ENCODE peak calls at places on chromosomes 13 and 19, in nine cellular contexts. P is iris pigment epithelial cell; Y is GOT3; S is naive thymus-derived CD8-positive, alpha-beta T cell; I is left ventricle myocardium inferior; A is C1 segment of cervical spinal cord; G is left cardiac atrium; Q is body of pancreas; U is H54. B is an unnamed sample.

GRCh38 chr13:35479223-35479536 is 2.7 kb upstream of the MAB21L1 start:
- DNase-seq in A (no peak), P (peak), I (no peak), G (no peak), Y (no peak), Q (no peak), S (no peak), U (no peak), B (no peak)

GRCh38 chr19:34124828-34125227 is 47.5 kb upstream of the LSM14A start:
- DNase-seq in A (no peak), U (no peak), P (no peak), I (no peak), Y (no peak), G (no peak), S (no peak), Q (no peak), B (no peak)

GRCh38 chr13:40666905-40667621 is 622 bp upstream of the FOXO1 start:
- DNase-seq in P (no peak), S (peak), I (peak), A (peak), Y (no peak), G (peak), U (peak), Q (peak), B (peak)

GRCh38 chr19:38853214-38853613 is 3.4 kb upstream of the HNRNPL start:
- DNase-seq in G (no peak), P (no peak), A (no peak), S (no peak), I (no peak), Q (no peak), Y (no peak), U (no peak), B (no peak)

GRCh38 chr19:34220472-34221063 is 33.8 kb upstream of the GARRE1 start:
- DNase-seq in Q (peak), P (peak), G (peak), U (no peak), S (peak), Y (no peak), I (no peak), A (peak), B (no peak)

GRCh38 chr19:11833541-11833940 is 15.0 kb upstream of the ZNF439 start:
- DNase-seq in A (no peak), S (no peak), Q (no peak), Y (no peak), G (no peak), P (no peak), U (no peak), I (no peak), B (no peak)

GRCh38 chr13:60431108-60431700 is 34.2 kb downstream of the TDRD3 start:
- DNase-seq in Q (no peak), Y (no peak), G (no peak), S (peak), I (no peak), U (peak), P (peak), A (no peak), B (no peak)

GRCh38 chr19:5005096-5005495 is 36.2 kb downstream of the KDM4B start:
- DNase-seq in A (no peak), I (no peak), P (no peak), S (no peak), G (no peak), Q (no peak), U (no peak), Y (no peak), B (peak)

GRCh38 chr13:114099191-114099590 is 33.2 kb downstream of the RASA3 start:
- DNase-seq in G (peak), A (no peak), Q (peak), I (peak), P (peak), S (no peak), U (peak), Y (peak), B (peak)

GRCh38 chr19:16584825-16585801 is 12.9 kb upstream of the SLC35E1 start:
- DNase-seq in Y (no peak), G (no peak), U (no peak), A (no peak), S (no peak), Q (no peak), P (no peak), I (no peak), B (no peak)

GRCh38 chr13:90492872-90493271 is 854.6 kb upstream of the MIR17HG start:
- DNase-seq in A (no peak), P (no peak), U (no peak), Y (no peak), Q (no peak), S (no peak), I (no peak), G (no peak), B (no peak)

GRCh38 chr13:110248449-110249143 is 58.4 kb downstream of the COL4A1 start:
- DNase-seq in U (no peak), S (no peak), Q (no peak), Y (no peak), A (no peak), G (no peak), I (no peak), P (no peak), B (no peak)

GRCh38 chr19:3243851-3244700 is 19.6 kb downstream of the CELF5 start:
- DNase-seq in Q (peak), S (peak), P (peak), I (no peak), U (no peak), A (no peak), G (peak), Y (no peak), B (no peak)

GRCh38 chr19:18542936-18543813 is at the start of gene FKBP8:
- DNase-seq in A (peak), Y (peak), G (peak), I (peak), S (peak), P (peak), Q (peak), U (peak), B (peak)

GRCh38 chr13:92948034-92948433 is 278.6 kb upstream of the GPC6 start:
- DNase-seq in G (no peak), Y (no peak), S (no peak), U (no peak), Q (no peak), A (no peak), I (no peak), P (no peak), B (no peak)

GRCh38 chr13:40568672-40569350 is 97.6 kb downstream of the FOXO1 start:
- DNase-seq in S (no peak), Y (no peak), Q (no peak), G (no peak), U (no peak), P (no peak), I (no peak), A (no peak), B (no peak)

GRCh38 chr19:12884926-12885748 is 1.9 kb downstream of the KLF1 start:
- DNase-seq in S (peak), U (no peak), A (peak), G (peak), Q (peak), I (peak), Y (no peak), P (peak), B (peak)

GRCh38 chr19:50362656-50363424 is 2.6 kb downstream of the NAPSA start:
- DNase-seq in Y (no peak), G (no peak), P (no peak), S (no peak), Q (no peak), U (no peak), I (no peak), A (no peak), B (no peak)

GRCh38 chr13:45184693-45185092 is 16.2 kb downstream of the KCTD4 start:
- DNase-seq in Q (no peak), U (no peak), A (no peak), Y (no peak), G (no peak), I (no peak), P (no peak), S (no peak), B (no peak)

GRCh38 chr19:3478409-3479176 is 1.7 kb downstream of the SMIM24 start:
- DNase-seq in S (no peak), P (no peak), A (no peak), U (no peak), Y (no peak), Q (no peak), I (no peak), G (no peak), B (no peak)

B was measured in Right ventricle myocardium superior.